ENCODE peak calls at places on chromosomes 4 and X, in six cellular contexts. One of them, this sample, is unnamed.

GRCh38 chr4:78951862-78952472 is 12.7 kb upstream of the PAQR3 start:
- DNase-seq in dorsolateral prefrontal cortex: no peak
- DNase-seq in heart left ventricle: peak; percentile 18
- DNase-seq in CD4-positive, alpha-beta T cell: no peak
- DNase-seq in GM10248: peak; percentile 30
- DNase-seq in prostate gland: peak; percentile 35
- DNase-seq in this sample: peak; percentile 26

GRCh38 chrX:136130931-136131843 is 16.1 kb upstream of the FHL1 start:
- DNase-seq in dorsolateral prefrontal cortex: no peak
- DNase-seq in heart left ventricle: no peak
- DNase-seq in CD4-positive, alpha-beta T cell: no peak
- DNase-seq in GM10248: no peak
- DNase-seq in prostate gland: no peak
- DNase-seq in this sample: peak; percentile 39

GRCh38 chr4:107647591-107647990 is 72.4 kb downstream of the PAPSS1 start:
- DNase-seq in dorsolateral prefrontal cortex: no peak
- DNase-seq in heart left ventricle: no peak
- DNase-seq in CD4-positive, alpha-beta T cell: no peak
- DNase-seq in GM10248: no peak
- DNase-seq in prostate gland: no peak
- DNase-seq in this sample: no peak

GRCh38 chr4:24736066-24736465 is 59.3 kb upstream of the SOD3 start:
- DNase-seq in dorsolateral prefrontal cortex: no peak
- DNase-seq in heart left ventricle: no peak
- DNase-seq in CD4-positive, alpha-beta T cell: no peak
- DNase-seq in GM10248: no peak
- DNase-seq in prostate gland: no peak
- DNase-seq in this sample: no peak

GRCh38 chrX:28581522-28581921 is 5.7 kb upstream of the IL1RAPL1 start:
- DNase-seq in dorsolateral prefrontal cortex: no peak
- DNase-seq in heart left ventricle: no peak
- DNase-seq in CD4-positive, alpha-beta T cell: no peak
- DNase-seq in GM10248: no peak
- DNase-seq in prostate gland: no peak
- DNase-seq in this sample: no peak

GRCh38 chr4:25180524-25181131 is 20.4 kb upstream of the SEPSECS start:
- DNase-seq in dorsolateral prefrontal cortex: no peak
- DNase-seq in heart left ventricle: no peak
- DNase-seq in CD4-positive, alpha-beta T cell: no peak
- DNase-seq in GM10248: peak; percentile 42
- DNase-seq in prostate gland: peak; percentile 30
- DNase-seq in this sample: peak; percentile 57

GRCh38 chr4:13261486-13262257 is 222.5 kb downstream of the RAB28 start:
- DNase-seq in dorsolateral prefrontal cortex: no peak
- DNase-seq in heart left ventricle: no peak
- DNase-seq in CD4-positive, alpha-beta T cell: no peak
- DNase-seq in GM10248: no peak
- DNase-seq in prostate gland: no peak
- DNase-seq in this sample: no peak

GRCh38 chr4:58138786-58139185 is 1028.6 kb upstream of the IGFBP7 start:
- DNase-seq in dorsolateral prefrontal cortex: no peak
- DNase-seq in heart left ventricle: no peak
- DNase-seq in CD4-positive, alpha-beta T cell: no peak
- DNase-seq in GM10248: no peak
- DNase-seq in prostate gland: no peak
- DNase-seq in this sample: no peak

GRCh38 chr4:173167793-173168395 is 717 bp upstream of the GALNT7 start:
- DNase-seq in dorsolateral prefrontal cortex: no peak
- DNase-seq in heart left ventricle: no peak
- DNase-seq in CD4-positive, alpha-beta T cell: peak; percentile 6
- DNase-seq in GM10248: no peak
- DNase-seq in prostate gland: peak; percentile 26
- DNase-seq in this sample: no peak

GRCh38 chr4:8182858-8183725 is 16.0 kb upstream of the SH3TC1 start:
- DNase-seq in dorsolateral prefrontal cortex: no peak
- DNase-seq in heart left ventricle: peak; percentile 92
- DNase-seq in CD4-positive, alpha-beta T cell: no peak
- DNase-seq in GM10248: no peak
- DNase-seq in prostate gland: peak; percentile 94
- DNase-seq in this sample: no peak

GRCh38 chr4:6772223-6772928 is 10.2 kb upstream of the KIAA0232 start:
- DNase-seq in dorsolateral prefrontal cortex: no peak
- DNase-seq in heart left ventricle: no peak
- DNase-seq in CD4-positive, alpha-beta T cell: no peak
- DNase-seq in GM10248: no peak
- DNase-seq in prostate gland: peak; percentile 66
- DNase-seq in this sample: no peak

GRCh38 chr4:173121044-173121685 is 47.4 kb upstream of the GALNT7 start:
- DNase-seq in dorsolateral prefrontal cortex: no peak
- DNase-seq in heart left ventricle: no peak
- DNase-seq in CD4-positive, alpha-beta T cell: no peak
- DNase-seq in GM10248: peak; percentile 32
- DNase-seq in prostate gland: no peak
- DNase-seq in this sample: no peak

GRCh38 chr4:177047851-177048174 is 255.1 kb upstream of the VEGFC start:
- DNase-seq in dorsolateral prefrontal cortex: no peak
- DNase-seq in heart left ventricle: no peak
- DNase-seq in CD4-positive, alpha-beta T cell: no peak
- DNase-seq in GM10248: no peak
- DNase-seq in prostate gland: no peak
- DNase-seq in this sample: no peak

GRCh38 chrX:148698221-148698620 is 197.8 kb downstream of the AFF2 start:
- DNase-seq in dorsolateral prefrontal cortex: no peak
- DNase-seq in heart left ventricle: no peak
- DNase-seq in CD4-positive, alpha-beta T cell: no peak
- DNase-seq in GM10248: no peak
- DNase-seq in prostate gland: no peak
- DNase-seq in this sample: no peak

GRCh38 chr4:7675612-7676320 is 241.0 kb upstream of the PSAPL1 start:
- DNase-seq in dorsolateral prefrontal cortex: no peak
- DNase-seq in heart left ventricle: no peak
- DNase-seq in CD4-positive, alpha-beta T cell: no peak
- DNase-seq in GM10248: no peak
- DNase-seq in prostate gland: no peak
- DNase-seq in this sample: no peak

GRCh38 chr4:77175201-77175610 is 18.2 kb downstream of the CCNG2 start:
- DNase-seq in dorsolateral prefrontal cortex: no peak
- DNase-seq in heart left ventricle: no peak
- DNase-seq in CD4-positive, alpha-beta T cell: no peak
- DNase-seq in GM10248: no peak
- DNase-seq in prostate gland: no peak
- DNase-seq in this sample: no peak

GRCh38 chr4:120540625-120541024 is 381.9 kb downstream of the PRDM5 start:
- DNase-seq in dorsolateral prefrontal cortex: no peak
- DNase-seq in heart left ventricle: no peak
- DNase-seq in CD4-positive, alpha-beta T cell: no peak
- DNase-seq in GM10248: no peak
- DNase-seq in prostate gland: no peak
- DNase-seq in this sample: no peak

GRCh38 chr4:137523329-137523728 is 9.0 kb downstream of the PCDH18 start:
- DNase-seq in dorsolateral prefrontal cortex: no peak
- DNase-seq in heart left ventricle: no peak
- DNase-seq in CD4-positive, alpha-beta T cell: no peak
- DNase-seq in GM10248: no peak
- DNase-seq in prostate gland: no peak
- DNase-seq in this sample: no peak

GRCh38 chrX:70096052-70096451 is 33.8 kb downstream of the OTUD6A start:
- DNase-seq in dorsolateral prefrontal cortex: no peak
- DNase-seq in heart left ventricle: no peak
- DNase-seq in CD4-positive, alpha-beta T cell: no peak
- DNase-seq in GM10248: no peak
- DNase-seq in prostate gland: no peak
- DNase-seq in this sample: no peak

GRCh38 chr4:168560184-168560834 is 63.5 kb downstream of the PALLD start:
- DNase-seq in dorsolateral prefrontal cortex: no peak
- DNase-seq in heart left ventricle: no peak
- DNase-seq in CD4-positive, alpha-beta T cell: no peak
- DNase-seq in GM10248: no peak
- DNase-seq in prostate gland: peak; percentile 60
- DNase-seq in this sample: no peak

GRCh38 chr4:168551945-168552695 is 55.3 kb downstream of the PALLD start:
- DNase-seq in dorsolateral prefrontal cortex: no peak
- DNase-seq in heart left ventricle: no peak
- DNase-seq in CD4-positive, alpha-beta T cell: no peak
- DNase-seq in GM10248: no peak
- DNase-seq in prostate gland: no peak
- DNase-seq in this sample: peak; percentile 7

GRCh38 chr4:52069566-52069965 is 18.5 kb downstream of the SPATA18 start:
- DNase-seq in dorsolateral prefrontal cortex: no peak
- DNase-seq in heart left ventricle: no peak
- DNase-seq in CD4-positive, alpha-beta T cell: no peak
- DNase-seq in GM10248: no peak
- DNase-seq in prostate gland: no peak
- DNase-seq in this sample: no peak

GRCh38 chrX:33908074-33908473 is 224.0 kb downstream of the FAM47A start:
- DNase-seq in dorsolateral prefrontal cortex: no peak
- DNase-seq in heart left ventricle: no peak
- DNase-seq in CD4-positive, alpha-beta T cell: no peak
- DNase-seq in GM10248: no peak
- DNase-seq in prostate gland: no peak
- DNase-seq in this sample: no peak

DNA sequence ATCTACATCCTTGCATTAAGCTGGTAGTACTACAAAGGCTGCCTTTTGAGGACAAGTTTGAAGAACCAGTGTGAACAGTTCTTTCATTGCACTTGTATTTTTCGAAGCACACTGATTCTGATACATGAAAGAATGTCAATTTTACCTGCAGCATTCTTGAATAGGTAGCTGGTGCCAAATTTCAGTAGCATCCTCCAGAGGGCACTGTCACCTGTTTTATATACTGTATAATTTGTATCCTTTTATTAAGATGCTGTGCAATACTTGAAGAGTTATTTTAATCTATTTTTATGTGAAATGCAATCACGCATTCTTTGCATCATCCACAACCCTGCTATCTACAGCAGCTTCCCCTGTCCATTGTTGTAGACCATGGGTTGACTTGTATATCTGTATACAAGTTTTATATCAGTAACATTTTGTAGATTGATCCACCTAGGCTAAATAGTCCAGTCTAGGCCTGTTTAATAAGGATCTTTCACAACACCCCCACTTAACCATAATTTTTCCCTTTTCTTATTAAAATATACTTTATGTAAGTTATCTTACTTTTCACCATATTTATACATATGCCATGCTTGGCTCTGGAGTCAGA is 325.7 kb downstream of the PCDH7 start:
- DNase-seq in dorsolateral prefrontal cortex: no peak
- DNase-seq in heart left ventricle: no peak
- DNase-seq in CD4-positive, alpha-beta T cell: no peak
- DNase-seq in GM10248: no peak
- DNase-seq in prostate gland: peak; percentile 8
- DNase-seq in this sample: no peak
- TF ChIP-seq CTCF in dorsolateral prefrontal cortex: no peak
- TF ChIP-seq CTCF in heart left ventricle: peak; percentile 36
- TF ChIP-seq CTCF in CD4-positive, alpha-beta T cell: no peak
- TF ChIP-seq CTCF in GM10248: peak; percentile 8
- TF ChIP-seq CTCF in prostate gland: peak; percentile 43
- TF ChIP-seq CTCF in this sample: no peak

GRCh38 chr4:40372651-40373050 is 37.5 kb downstream of the CHRNA9 start:
- DNase-seq in dorsolateral prefrontal cortex: no peak
- DNase-seq in heart left ventricle: no peak
- DNase-seq in CD4-positive, alpha-beta T cell: no peak
- DNase-seq in GM10248: no peak
- DNase-seq in prostate gland: no peak
- DNase-seq in this sample: no peak
- TF ChIP-seq CTCF in dorsolateral prefrontal cortex: no peak
- TF ChIP-seq CTCF in heart left ventricle: no peak
- TF ChIP-seq CTCF in CD4-positive, alpha-beta T cell: no peak
- TF ChIP-seq CTCF in GM10248: no peak
- TF ChIP-seq CTCF in prostate gland: no peak
- TF ChIP-seq CTCF in this sample: no peak

GRCh38 chrX:68041110-68041509 is 392.2 kb downstream of the OPHN1 start:
- DNase-seq in dorsolateral prefrontal cortex: no peak
- DNase-seq in heart left ventricle: no peak
- DNase-seq in CD4-positive, alpha-beta T cell: no peak
- DNase-seq in GM10248: no peak
- DNase-seq in prostate gland: no peak
- DNase-seq in this sample: no peak
- TF ChIP-seq CTCF in dorsolateral prefrontal cortex: no peak
- TF ChIP-seq CTCF in heart left ventricle: no peak
- TF ChIP-seq CTCF in CD4-positive, alpha-beta T cell: no peak
- TF ChIP-seq CTCF in GM10248: no peak
- TF ChIP-seq CTCF in prostate gland: no peak
- TF ChIP-seq CTCF in this sample: no peak

DNA sequence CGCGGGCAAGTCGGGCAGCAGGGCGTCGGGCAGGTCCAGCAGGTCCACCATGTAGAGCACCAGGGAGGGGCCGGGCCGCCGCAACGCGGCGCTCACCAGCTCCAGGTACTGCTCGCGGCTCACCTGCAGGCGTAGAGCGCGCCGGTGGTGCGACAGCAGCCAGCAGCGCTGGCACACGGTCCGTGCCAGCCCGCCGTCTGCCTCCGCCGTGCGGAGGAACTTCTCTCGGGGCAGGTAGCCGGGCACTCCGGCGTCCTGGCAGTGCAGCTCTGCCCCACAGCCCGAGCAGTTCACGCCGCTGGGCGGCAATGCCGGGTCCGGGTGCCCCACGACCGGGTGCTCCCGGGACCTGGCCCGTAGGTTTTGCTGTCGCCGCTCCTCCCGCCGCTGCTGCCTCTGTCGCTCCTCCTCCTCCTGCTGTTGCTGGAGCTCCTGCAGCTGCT is 507 bp downstream of the NOA1 start:
- DNase-seq in dorsolateral prefrontal cortex: no peak
- DNase-seq in heart left ventricle: no peak
- DNase-seq in CD4-positive, alpha-beta T cell: peak; percentile 29
- DNase-seq in GM10248: peak; percentile 59
- DNase-seq in prostate gland: peak; percentile 69
- DNase-seq in this sample: peak; percentile 48
- TF ChIP-seq CTCF in dorsolateral prefrontal cortex: no peak
- TF ChIP-seq CTCF in heart left ventricle: no peak
- TF ChIP-seq CTCF in CD4-positive, alpha-beta T cell: no peak
- TF ChIP-seq CTCF in GM10248: peak; percentile 5
- TF ChIP-seq CTCF in prostate gland: peak; percentile 35
- TF ChIP-seq CTCF in this sample: no peak

DNA sequence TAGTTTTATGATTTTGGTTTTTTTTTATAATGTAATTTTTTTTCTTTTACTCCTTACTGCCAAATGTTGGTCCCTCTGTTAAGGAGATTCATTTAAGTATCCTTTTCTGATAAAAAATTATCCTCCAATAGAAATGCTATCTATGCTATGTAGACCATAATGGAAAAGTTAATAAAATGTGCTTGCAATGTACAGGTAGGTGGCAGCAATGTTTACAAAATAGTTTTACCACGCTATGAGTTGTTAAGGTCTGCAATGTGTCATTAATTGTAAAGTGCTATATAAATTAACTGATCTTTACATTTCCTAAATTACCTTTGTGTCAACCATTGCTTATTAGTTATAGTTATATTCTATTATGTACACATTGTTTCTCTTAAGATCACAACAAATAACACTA is 3.8 kb upstream of the CENPC start:
- DNase-seq in dorsolateral prefrontal cortex: no peak
- DNase-seq in heart left ventricle: no peak
- DNase-seq in CD4-positive, alpha-beta T cell: no peak
- DNase-seq in GM10248: peak; percentile 32
- DNase-seq in prostate gland: no peak
- DNase-seq in this sample: no peak
- TF ChIP-seq CTCF in dorsolateral prefrontal cortex: peak; percentile 27
- TF ChIP-seq CTCF in heart left ventricle: no peak
- TF ChIP-seq CTCF in CD4-positive, alpha-beta T cell: peak; percentile 71
- TF ChIP-seq CTCF in GM10248: peak; percentile 73
- TF ChIP-seq CTCF in prostate gland: peak; percentile 37
- TF ChIP-seq CTCF in this sample: peak; percentile 69

This sample was measured in activated CD8-positive, alpha-beta T cell treated with anti-CD3 and anti-CD28 coated beads for 36 hours.